ENCODE peak calls at places on chromosomes 12 and 14, in ten cellular contexts. One of them, this sample, is unnamed.

GRCh38 chr12:111174283-111175108 is 194.4 kb downstream of the PHETA1 start:
- DNase-seq in pancreas: no peak
- DNase-seq in esophagus squamous epithelium: no peak
- DNase-seq in fibroblast of the aortic adventitia: no peak
- DNase-seq in HFFc6: no peak
- DNase-seq in CD8-positive, alpha-beta T cell: no peak
- DNase-seq in GM06990: no peak
- DNase-seq in lower leg skin: no peak
- DNase-seq in A549: peak; percentile 27
- DNase-seq in IMR-90: no peak
- DNase-seq in this sample: peak; percentile 73

GRCh38 chr12:131831635-131832041 is 3.4 kb downstream of the MMP17 start:
- DNase-seq in pancreas: no peak
- DNase-seq in esophagus squamous epithelium: no peak
- DNase-seq in fibroblast of the aortic adventitia: peak; percentile 87
- DNase-seq in HFFc6: peak; percentile 38
- DNase-seq in CD8-positive, alpha-beta T cell: no peak
- DNase-seq in GM06990: no peak
- DNase-seq in lower leg skin: no peak
- DNase-seq in A549: no peak
- DNase-seq in IMR-90: peak; percentile 53
- DNase-seq in this sample: peak; percentile 27

GRCh38 chr14:100645200-100645985 is 58.2 kb upstream of the BEGAIN start:
- DNase-seq in pancreas: peak; percentile 93
- DNase-seq in esophagus squamous epithelium: peak; percentile 13
- DNase-seq in fibroblast of the aortic adventitia: peak; percentile 84
- DNase-seq in HFFc6: peak; percentile 70
- DNase-seq in CD8-positive, alpha-beta T cell: peak; percentile 89
- DNase-seq in GM06990: peak; percentile 24
- DNase-seq in lower leg skin: peak; percentile 88
- DNase-seq in A549: peak; percentile 93
- DNase-seq in IMR-90: peak; percentile 76
- DNase-seq in this sample: peak; percentile 71

GRCh38 chr14:22539831-22540230 is 49.2 kb downstream of the DAD1 start:
- DNase-seq in pancreas: no peak
- DNase-seq in esophagus squamous epithelium: no peak
- DNase-seq in fibroblast of the aortic adventitia: no peak
- DNase-seq in HFFc6: no peak
- DNase-seq in CD8-positive, alpha-beta T cell: no peak
- DNase-seq in GM06990: no peak
- DNase-seq in lower leg skin: no peak
- DNase-seq in A549: no peak
- DNase-seq in IMR-90: no peak
- DNase-seq in this sample: no peak

GRCh38 chr14:74326369-74327152 is 21.7 kb upstream of the VRTN start:
- DNase-seq in pancreas: no peak
- DNase-seq in esophagus squamous epithelium: no peak
- DNase-seq in fibroblast of the aortic adventitia: no peak
- DNase-seq in HFFc6: no peak
- DNase-seq in CD8-positive, alpha-beta T cell: no peak
- DNase-seq in GM06990: no peak
- DNase-seq in lower leg skin: no peak
- DNase-seq in A549: no peak
- DNase-seq in IMR-90: no peak
- DNase-seq in this sample: no peak

GRCh38 chr12:119547016-119547415 is 46.6 kb upstream of the TMEM233 start:
- DNase-seq in pancreas: no peak
- DNase-seq in esophagus squamous epithelium: no peak
- DNase-seq in fibroblast of the aortic adventitia: no peak
- DNase-seq in HFFc6: peak; percentile 12
- DNase-seq in CD8-positive, alpha-beta T cell: no peak
- DNase-seq in GM06990: no peak
- DNase-seq in lower leg skin: no peak
- DNase-seq in A549: no peak
- DNase-seq in IMR-90: no peak
- DNase-seq in this sample: no peak

GRCh38 chr14:55850803-55851202 is 267.4 kb upstream of the PELI2 start:
- DNase-seq in pancreas: no peak
- DNase-seq in esophagus squamous epithelium: no peak
- DNase-seq in fibroblast of the aortic adventitia: peak; percentile 60
- DNase-seq in HFFc6: no peak
- DNase-seq in CD8-positive, alpha-beta T cell: no peak
- DNase-seq in GM06990: no peak
- DNase-seq in lower leg skin: peak; percentile 54
- DNase-seq in A549: peak; percentile 10
- DNase-seq in IMR-90: peak; percentile 75
- DNase-seq in this sample: peak; percentile 68

GRCh38 chr14:64363265-64363840 is 24.8 kb upstream of the MTHFD1 start:
- DNase-seq in pancreas: no peak
- DNase-seq in esophagus squamous epithelium: no peak
- DNase-seq in fibroblast of the aortic adventitia: peak; percentile 55
- DNase-seq in HFFc6: peak; percentile 59
- DNase-seq in CD8-positive, alpha-beta T cell: no peak
- DNase-seq in GM06990: no peak
- DNase-seq in lower leg skin: no peak
- DNase-seq in A549: no peak
- DNase-seq in IMR-90: peak; percentile 83
- DNase-seq in this sample: peak; percentile 51

GRCh38 chr14:55432628-55433027 is 7.8 kb downstream of the TBPL2 start:
- DNase-seq in pancreas: no peak
- DNase-seq in esophagus squamous epithelium: no peak
- DNase-seq in fibroblast of the aortic adventitia: no peak
- DNase-seq in HFFc6: no peak
- DNase-seq in CD8-positive, alpha-beta T cell: no peak
- DNase-seq in GM06990: no peak
- DNase-seq in lower leg skin: no peak
- DNase-seq in A549: no peak
- DNase-seq in IMR-90: no peak
- DNase-seq in this sample: no peak

GRCh38 chr12:123966596-123966995 is 6.0 kb downstream of the CCDC92 start:
- DNase-seq in pancreas: no peak
- DNase-seq in esophagus squamous epithelium: no peak
- DNase-seq in fibroblast of the aortic adventitia: peak; percentile 40
- DNase-seq in HFFc6: peak; percentile 79
- DNase-seq in CD8-positive, alpha-beta T cell: no peak
- DNase-seq in GM06990: no peak
- DNase-seq in lower leg skin: no peak
- DNase-seq in A549: no peak
- DNase-seq in IMR-90: peak; percentile 80
- DNase-seq in this sample: no peak

GRCh38 chr12:71837356-71837755 is 2.2 kb upstream of the TBC1D15 start:
- DNase-seq in pancreas: no peak
- DNase-seq in esophagus squamous epithelium: no peak
- DNase-seq in fibroblast of the aortic adventitia: no peak
- DNase-seq in HFFc6: no peak
- DNase-seq in CD8-positive, alpha-beta T cell: no peak
- DNase-seq in GM06990: no peak
- DNase-seq in lower leg skin: no peak
- DNase-seq in A549: no peak
- DNase-seq in IMR-90: no peak
- DNase-seq in this sample: no peak

GRCh38 chr12:71662861-71663560 is 637 bp downstream of the ZFC3H1 start:
- DNase-seq in pancreas: peak; percentile 66
- DNase-seq in esophagus squamous epithelium: peak; percentile 38
- DNase-seq in fibroblast of the aortic adventitia: peak; percentile 73
- DNase-seq in HFFc6: peak; percentile 50
- DNase-seq in CD8-positive, alpha-beta T cell: peak; percentile 81
- DNase-seq in GM06990: peak; percentile 82
- DNase-seq in lower leg skin: peak; percentile 55
- DNase-seq in A549: peak; percentile 43
- DNase-seq in IMR-90: peak; percentile 69
- DNase-seq in this sample: peak; percentile 85

DNA sequence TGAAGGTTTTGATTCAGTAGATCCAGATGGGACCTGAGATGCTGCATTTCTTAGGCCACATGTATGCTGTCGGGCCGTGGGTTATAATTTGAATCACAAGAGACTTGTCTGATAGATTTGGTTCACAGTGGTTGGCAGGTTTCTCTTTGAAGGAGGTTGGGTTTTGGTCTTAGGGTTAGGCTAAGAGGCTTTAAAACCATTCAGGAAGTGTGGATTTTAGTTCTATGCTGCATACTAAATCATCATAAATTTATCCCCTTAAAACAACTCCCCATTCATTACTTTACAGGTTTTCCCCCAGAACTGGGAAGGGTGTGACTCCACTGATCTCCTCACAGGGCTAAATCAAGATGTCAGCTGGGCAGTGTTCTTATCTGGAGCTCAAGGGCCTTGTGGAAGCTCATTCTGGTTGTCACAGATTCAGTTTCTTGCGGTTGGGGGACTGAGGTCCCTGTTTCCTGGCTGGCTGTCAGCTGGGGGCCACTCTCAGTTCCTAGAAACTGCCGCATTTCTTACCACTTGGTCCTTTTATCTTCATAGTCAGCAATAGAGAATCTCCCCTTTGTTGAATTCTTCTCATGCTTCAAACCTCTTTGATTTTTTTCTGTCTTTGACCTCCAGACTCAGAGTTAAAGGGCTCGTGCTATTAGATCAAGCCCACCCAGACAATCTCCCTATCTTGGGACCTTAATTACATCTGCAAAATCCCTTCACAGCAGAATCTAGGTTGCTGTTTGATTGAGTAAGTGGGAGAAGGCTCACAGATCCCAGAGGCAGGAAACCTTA is 20.6 kb upstream of the PCNX1 start:
- DNase-seq in pancreas: no peak
- DNase-seq in esophagus squamous epithelium: no peak
- DNase-seq in fibroblast of the aortic adventitia: no peak
- DNase-seq in HFFc6: no peak
- DNase-seq in CD8-positive, alpha-beta T cell: peak; percentile 23
- DNase-seq in GM06990: peak; percentile 65
- DNase-seq in lower leg skin: no peak
- DNase-seq in A549: no peak
- DNase-seq in IMR-90: no peak
- DNase-seq in this sample: no peak
- TF ChIP-seq CTCF in pancreas: no peak
- TF ChIP-seq CTCF in esophagus squamous epithelium: no peak
- TF ChIP-seq CTCF in fibroblast of the aortic adventitia: no peak
- TF ChIP-seq CTCF in HFFc6: no peak
- TF ChIP-seq CTCF in CD8-positive, alpha-beta T cell: no peak
- TF ChIP-seq CTCF in GM06990: no peak
- TF ChIP-seq CTCF in lower leg skin: no peak
- TF ChIP-seq CTCF in A549: no peak
- TF ChIP-seq CTCF in IMR-90: no peak
- TF ChIP-seq CTCF in this sample: no peak

GRCh38 chr12:120844297-120844696 is 59.9 kb downstream of the SPPL3 start:
- DNase-seq in pancreas: no peak
- DNase-seq in esophagus squamous epithelium: no peak
- DNase-seq in fibroblast of the aortic adventitia: no peak
- DNase-seq in HFFc6: no peak
- DNase-seq in CD8-positive, alpha-beta T cell: no peak
- DNase-seq in GM06990: no peak
- DNase-seq in lower leg skin: no peak
- DNase-seq in A549: no peak
- DNase-seq in IMR-90: no peak
- DNase-seq in this sample: no peak

GRCh38 chr12:120844768-120845449 is 59.2 kb downstream of the SPPL3 start:
- DNase-seq in pancreas: no peak
- DNase-seq in esophagus squamous epithelium: no peak
- DNase-seq in fibroblast of the aortic adventitia: no peak
- DNase-seq in HFFc6: no peak
- DNase-seq in CD8-positive, alpha-beta T cell: no peak
- DNase-seq in GM06990: no peak
- DNase-seq in lower leg skin: no peak
- DNase-seq in A549: no peak
- DNase-seq in IMR-90: no peak
- DNase-seq in this sample: no peak

GRCh38 chr12:120841525-120841924 is 62.6 kb downstream of the SPPL3 start:
- DNase-seq in pancreas: no peak
- DNase-seq in esophagus squamous epithelium: no peak
- DNase-seq in fibroblast of the aortic adventitia: no peak
- DNase-seq in HFFc6: no peak
- DNase-seq in CD8-positive, alpha-beta T cell: no peak
- DNase-seq in GM06990: no peak
- DNase-seq in lower leg skin: no peak
- DNase-seq in A549: no peak
- DNase-seq in IMR-90: no peak
- DNase-seq in this sample: no peak

GRCh38 chr12:120842595-120842994 is 61.6 kb downstream of the SPPL3 start:
- DNase-seq in pancreas: no peak
- DNase-seq in esophagus squamous epithelium: no peak
- DNase-seq in fibroblast of the aortic adventitia: no peak
- DNase-seq in HFFc6: no peak
- DNase-seq in CD8-positive, alpha-beta T cell: no peak
- DNase-seq in GM06990: no peak
- DNase-seq in lower leg skin: no peak
- DNase-seq in A549: no peak
- DNase-seq in IMR-90: peak; percentile 18
- DNase-seq in this sample: no peak

GRCh38 chr12:120843472-120843871 is 60.7 kb downstream of the SPPL3 start:
- DNase-seq in pancreas: no peak
- DNase-seq in esophagus squamous epithelium: no peak
- DNase-seq in fibroblast of the aortic adventitia: no peak
- DNase-seq in HFFc6: no peak
- DNase-seq in CD8-positive, alpha-beta T cell: no peak
- DNase-seq in GM06990: no peak
- DNase-seq in lower leg skin: no peak
- DNase-seq in A549: no peak
- DNase-seq in IMR-90: no peak
- DNase-seq in this sample: no peak
- TF ChIP-seq CTCF in pancreas: no peak
- TF ChIP-seq CTCF in esophagus squamous epithelium: no peak
- TF ChIP-seq CTCF in fibroblast of the aortic adventitia: no peak
- TF ChIP-seq CTCF in HFFc6: no peak
- TF ChIP-seq CTCF in CD8-positive, alpha-beta T cell: no peak
- TF ChIP-seq CTCF in GM06990: no peak
- TF ChIP-seq CTCF in lower leg skin: no peak
- TF ChIP-seq CTCF in A549: no peak
- TF ChIP-seq CTCF in IMR-90: no peak
- TF ChIP-seq CTCF in this sample: no peak

DNA sequence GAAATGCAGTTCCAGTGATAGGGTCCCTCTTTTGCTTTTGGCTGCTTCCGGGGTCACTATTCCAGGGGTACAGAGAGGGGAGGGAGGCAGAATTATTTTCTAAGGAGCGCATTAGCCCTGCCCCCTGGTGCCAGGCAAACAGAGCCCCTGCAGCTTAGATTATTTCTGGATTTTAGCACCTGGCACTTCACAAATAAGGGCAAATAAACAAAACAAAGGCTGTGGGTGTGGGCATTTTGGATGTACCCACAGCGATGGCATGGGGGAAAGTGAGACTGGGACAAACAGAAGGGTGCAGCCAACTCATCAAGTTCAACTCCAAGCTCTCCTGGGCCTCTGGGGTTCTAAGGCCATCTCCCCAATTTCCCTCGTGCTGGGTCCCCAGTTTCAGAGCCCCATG is 20.3 kb downstream of the ASB2 start:
- DNase-seq in pancreas: no peak
- DNase-seq in esophagus squamous epithelium: no peak
- DNase-seq in fibroblast of the aortic adventitia: no peak
- DNase-seq in HFFc6: no peak
- DNase-seq in CD8-positive, alpha-beta T cell: no peak
- DNase-seq in GM06990: no peak
- DNase-seq in lower leg skin: no peak
- DNase-seq in A549: no peak
- DNase-seq in IMR-90: no peak
- DNase-seq in this sample: no peak
- TF ChIP-seq CTCF in pancreas: no peak
- TF ChIP-seq CTCF in esophagus squamous epithelium: no peak
- TF ChIP-seq CTCF in fibroblast of the aortic adventitia: no peak
- TF ChIP-seq CTCF in HFFc6: no peak
- TF ChIP-seq CTCF in CD8-positive, alpha-beta T cell: no peak
- TF ChIP-seq CTCF in GM06990: no peak
- TF ChIP-seq CTCF in lower leg skin: no peak
- TF ChIP-seq CTCF in A549: no peak
- TF ChIP-seq CTCF in IMR-90: no peak
- TF ChIP-seq CTCF in this sample: no peak

GRCh38 chr14:87014854-87015253 is 978.1 kb downstream of the GALC start:
- DNase-seq in pancreas: no peak
- DNase-seq in esophagus squamous epithelium: no peak
- DNase-seq in fibroblast of the aortic adventitia: no peak
- DNase-seq in HFFc6: no peak
- DNase-seq in CD8-positive, alpha-beta T cell: no peak
- DNase-seq in GM06990: no peak
- DNase-seq in lower leg skin: no peak
- DNase-seq in A549: no peak
- DNase-seq in IMR-90: no peak
- DNase-seq in this sample: peak; percentile 8
- TF ChIP-seq CTCF in pancreas: no peak
- TF ChIP-seq CTCF in esophagus squamous epithelium: no peak
- TF ChIP-seq CTCF in fibroblast of the aortic adventitia: no peak
- TF ChIP-seq CTCF in HFFc6: peak; percentile 24
- TF ChIP-seq CTCF in CD8-positive, alpha-beta T cell: no peak
- TF ChIP-seq CTCF in GM06990: no peak
- TF ChIP-seq CTCF in lower leg skin: no peak
- TF ChIP-seq CTCF in A549: no peak
- TF ChIP-seq CTCF in IMR-90: no peak
- TF ChIP-seq CTCF in this sample: no peak

This sample was measured in bronchial epithelial cell.